ENCODE peak calls at places on chromosomes 11 and 22, in eight cellular contexts. One of them, this sample, is unnamed.

GRCh38 chr11:44866301-44866700 is 84.4 kb downstream of the TP53I11 start:
- DNase-seq in uterus: no peak
- DNase-seq in pancreas: no peak
- DNase-seq in left ventricle myocardium inferior: no peak
- DNase-seq in CD4-positive, alpha-beta T cell: no peak
- DNase-seq in cardiac muscle cell: no peak
- DNase-seq in stomach: no peak
- DNase-seq in thoracic aorta: no peak
- DNase-seq in this sample: no peak

GRCh38 chr11:129815596-129816461 is at the start of gene TMEM45B:
- DNase-seq in uterus: no peak
- DNase-seq in pancreas: peak
- DNase-seq in left ventricle myocardium inferior: no peak
- DNase-seq in CD4-positive, alpha-beta T cell: peak
- DNase-seq in cardiac muscle cell: peak
- DNase-seq in stomach: peak
- DNase-seq in thoracic aorta: no peak
- DNase-seq in this sample: no peak

GRCh38 chr11:103927535-103927934 is 108.9 kb upstream of the DDI1 start:
- DNase-seq in uterus: no peak
- DNase-seq in pancreas: no peak
- DNase-seq in left ventricle myocardium inferior: no peak
- DNase-seq in CD4-positive, alpha-beta T cell: no peak
- DNase-seq in cardiac muscle cell: peak
- DNase-seq in stomach: no peak
- DNase-seq in thoracic aorta: no peak
- DNase-seq in this sample: no peak

GRCh38 chr11:15795378-15795777 is 561.0 kb downstream of the SOX6 start:
- DNase-seq in uterus: no peak
- DNase-seq in pancreas: no peak
- DNase-seq in left ventricle myocardium inferior: no peak
- DNase-seq in CD4-positive, alpha-beta T cell: no peak
- DNase-seq in cardiac muscle cell: no peak
- DNase-seq in stomach: no peak
- DNase-seq in thoracic aorta: no peak
- DNase-seq in this sample: no peak

GRCh38 chr22:33743756-33744155 is 176.5 kb downstream of the LARGE1 start:
- DNase-seq in uterus: no peak
- DNase-seq in pancreas: no peak
- DNase-seq in left ventricle myocardium inferior: no peak
- DNase-seq in CD4-positive, alpha-beta T cell: no peak
- DNase-seq in cardiac muscle cell: no peak
- DNase-seq in stomach: no peak
- DNase-seq in thoracic aorta: no peak
- DNase-seq in this sample: no peak

GRCh38 chr22:17922925-17923898 is 101.1 kb downstream of the MICAL3 start:
- DNase-seq in uterus: no peak
- DNase-seq in pancreas: no peak
- DNase-seq in left ventricle myocardium inferior: no peak
- DNase-seq in CD4-positive, alpha-beta T cell: no peak
- DNase-seq in cardiac muscle cell: no peak
- DNase-seq in stomach: no peak
- DNase-seq in thoracic aorta: no peak
- DNase-seq in this sample: peak

GRCh38 chr11:5618807-5619206 is 6.0 kb upstream of the TRIM34 start:
- DNase-seq in uterus: no peak
- DNase-seq in pancreas: no peak
- DNase-seq in left ventricle myocardium inferior: no peak
- DNase-seq in CD4-positive, alpha-beta T cell: no peak
- DNase-seq in cardiac muscle cell: no peak
- DNase-seq in stomach: no peak
- DNase-seq in thoracic aorta: no peak
- DNase-seq in this sample: peak

GRCh38 chr11:97909544-97910394 is 1111.0 kb upstream of the CNTN5 start:
- DNase-seq in uterus: no peak
- DNase-seq in pancreas: no peak
- DNase-seq in left ventricle myocardium inferior: no peak
- DNase-seq in CD4-positive, alpha-beta T cell: no peak
- DNase-seq in cardiac muscle cell: no peak
- DNase-seq in stomach: no peak
- DNase-seq in thoracic aorta: no peak
- DNase-seq in this sample: peak

GRCh38 chr11:58024601-58025091 is 965 bp downstream of the OR9Q1 start:
- DNase-seq in uterus: peak
- DNase-seq in pancreas: peak
- DNase-seq in left ventricle myocardium inferior: peak
- DNase-seq in CD4-positive, alpha-beta T cell: no peak
- DNase-seq in cardiac muscle cell: peak
- DNase-seq in stomach: peak
- DNase-seq in thoracic aorta: peak
- DNase-seq in this sample: no peak

GRCh38 chr22:46090051-46090591 is 60.2 kb upstream of the PPARA start:
- DNase-seq in uterus: peak
- DNase-seq in pancreas: peak
- DNase-seq in left ventricle myocardium inferior: peak
- DNase-seq in CD4-positive, alpha-beta T cell: no peak
- DNase-seq in cardiac muscle cell: no peak
- DNase-seq in stomach: peak
- DNase-seq in thoracic aorta: no peak
- DNase-seq in this sample: no peak

GRCh38 chr11:114076974-114077373 is 17.5 kb downstream of the ZBTB16 start:
- DNase-seq in uterus: no peak
- DNase-seq in pancreas: no peak
- DNase-seq in left ventricle myocardium inferior: no peak
- DNase-seq in CD4-positive, alpha-beta T cell: no peak
- DNase-seq in cardiac muscle cell: peak
- DNase-seq in stomach: no peak
- DNase-seq in thoracic aorta: no peak
- DNase-seq in this sample: no peak

GRCh38 chr11:131064373-131064991 is 148.2 kb upstream of the SNX19 start:
- DNase-seq in uterus: peak
- DNase-seq in pancreas: peak
- DNase-seq in left ventricle myocardium inferior: peak
- DNase-seq in CD4-positive, alpha-beta T cell: no peak
- DNase-seq in cardiac muscle cell: peak
- DNase-seq in stomach: peak
- DNase-seq in thoracic aorta: no peak
- DNase-seq in this sample: peak

GRCh38 chr11:75474240-75474639 is 41.2 kb upstream of the KLHL35 start:
- DNase-seq in uterus: no peak
- DNase-seq in pancreas: no peak
- DNase-seq in left ventricle myocardium inferior: no peak
- DNase-seq in CD4-positive, alpha-beta T cell: no peak
- DNase-seq in cardiac muscle cell: no peak
- DNase-seq in stomach: no peak
- DNase-seq in thoracic aorta: no peak
- DNase-seq in this sample: no peak

GRCh38 chr11:34214961-34215805 is 109.8 kb downstream of the NAT10 start:
- DNase-seq in uterus: no peak
- DNase-seq in pancreas: no peak
- DNase-seq in left ventricle myocardium inferior: no peak
- DNase-seq in CD4-positive, alpha-beta T cell: peak
- DNase-seq in cardiac muscle cell: no peak
- DNase-seq in stomach: no peak
- DNase-seq in thoracic aorta: no peak
- DNase-seq in this sample: no peak

GRCh38 chr22:17829691-17830040 is 55.4 kb upstream of the BID start:
- DNase-seq in uterus: no peak
- DNase-seq in pancreas: no peak
- DNase-seq in left ventricle myocardium inferior: no peak
- DNase-seq in CD4-positive, alpha-beta T cell: no peak
- DNase-seq in cardiac muscle cell: no peak
- DNase-seq in stomach: no peak
- DNase-seq in thoracic aorta: no peak
- DNase-seq in this sample: no peak

GRCh38 chr22:46984751-46985506 is 222.5 kb downstream of the TBC1D22A start:
- DNase-seq in uterus: no peak
- DNase-seq in pancreas: peak
- DNase-seq in left ventricle myocardium inferior: no peak
- DNase-seq in CD4-positive, alpha-beta T cell: no peak
- DNase-seq in cardiac muscle cell: no peak
- DNase-seq in stomach: no peak
- DNase-seq in thoracic aorta: no peak
- DNase-seq in this sample: no peak

GRCh38 chr22:42151924-42152635 is 21.5 kb upstream of the CYP2D6 start:
- DNase-seq in uterus: no peak
- DNase-seq in pancreas: no peak
- DNase-seq in left ventricle myocardium inferior: no peak
- DNase-seq in CD4-positive, alpha-beta T cell: no peak
- DNase-seq in cardiac muscle cell: no peak
- DNase-seq in stomach: no peak
- DNase-seq in thoracic aorta: no peak
- DNase-seq in this sample: no peak

GRCh38 chr22:33023119-33023827 is 34.9 kb downstream of the SYN3 start:
- DNase-seq in uterus: no peak
- DNase-seq in pancreas: no peak
- DNase-seq in left ventricle myocardium inferior: no peak
- DNase-seq in CD4-positive, alpha-beta T cell: no peak
- DNase-seq in cardiac muscle cell: no peak
- DNase-seq in stomach: no peak
- DNase-seq in thoracic aorta: no peak
- DNase-seq in this sample: no peak

GRCh38 chr11:65113361-65113756 is 1.7 kb downstream of the TM7SF2 start:
- DNase-seq in uterus: no peak
- DNase-seq in pancreas: no peak
- DNase-seq in left ventricle myocardium inferior: no peak
- DNase-seq in CD4-positive, alpha-beta T cell: no peak
- DNase-seq in cardiac muscle cell: no peak
- DNase-seq in stomach: no peak
- DNase-seq in thoracic aorta: no peak
- DNase-seq in this sample: no peak

GRCh38 chr11:697028-697491 is 1.4 kb downstream of the TMEM80 start:
- DNase-seq in uterus: peak
- DNase-seq in pancreas: no peak
- DNase-seq in left ventricle myocardium inferior: no peak
- DNase-seq in CD4-positive, alpha-beta T cell: no peak
- DNase-seq in cardiac muscle cell: no peak
- DNase-seq in stomach: no peak
- DNase-seq in thoracic aorta: no peak
- DNase-seq in this sample: peak

GRCh38 chr11:69914286-69915150 is 95.3 kb upstream of the FGF3 start:
- DNase-seq in uterus: peak
- DNase-seq in pancreas: no peak
- DNase-seq in left ventricle myocardium inferior: peak
- DNase-seq in CD4-positive, alpha-beta T cell: no peak
- DNase-seq in cardiac muscle cell: no peak
- DNase-seq in stomach: no peak
- DNase-seq in thoracic aorta: no peak
- DNase-seq in this sample: no peak

GRCh38 chr11:43486141-43486540 is 127.4 kb downstream of the TTC17 start:
- DNase-seq in uterus: no peak
- DNase-seq in pancreas: no peak
- DNase-seq in left ventricle myocardium inferior: no peak
- DNase-seq in CD4-positive, alpha-beta T cell: no peak
- DNase-seq in cardiac muscle cell: no peak
- DNase-seq in stomach: no peak
- DNase-seq in thoracic aorta: no peak
- DNase-seq in this sample: no peak

GRCh38 chr11:121055076-121055475 is 31.2 kb downstream of the TBCEL start:
- DNase-seq in uterus: no peak
- DNase-seq in pancreas: no peak
- DNase-seq in left ventricle myocardium inferior: no peak
- DNase-seq in CD4-positive, alpha-beta T cell: no peak
- DNase-seq in cardiac muscle cell: no peak
- DNase-seq in stomach: no peak
- DNase-seq in thoracic aorta: no peak
- DNase-seq in this sample: no peak

GRCh38 chr22:23684561-23685031 is 6.2 kb upstream of the RGL4 start:
- DNase-seq in uterus: peak
- DNase-seq in pancreas: no peak
- DNase-seq in left ventricle myocardium inferior: no peak
- DNase-seq in CD4-positive, alpha-beta T cell: no peak
- DNase-seq in cardiac muscle cell: no peak
- DNase-seq in stomach: peak
- DNase-seq in thoracic aorta: no peak
- DNase-seq in this sample: no peak
- H3K27ac ChIP-seq in uterus: no peak
- H3K27ac ChIP-seq in pancreas: no peak
- H3K27ac ChIP-seq in left ventricle myocardium inferior: no peak
- H3K27ac ChIP-seq in CD4-positive, alpha-beta T cell: no peak
- H3K27ac ChIP-seq in cardiac muscle cell: no peak
- H3K27ac ChIP-seq in stomach: no peak
- H3K27ac ChIP-seq in thoracic aorta: no peak
- H3K27ac ChIP-seq in this sample: no peak

GRCh38 chr11:18056561-18057181 is 10.6 kb upstream of the TPH1 start:
- DNase-seq in uterus: no peak
- DNase-seq in pancreas: no peak
- DNase-seq in left ventricle myocardium inferior: no peak
- DNase-seq in CD4-positive, alpha-beta T cell: no peak
- DNase-seq in cardiac muscle cell: no peak
- DNase-seq in stomach: no peak
- DNase-seq in thoracic aorta: no peak
- DNase-seq in this sample: no peak
- TF ChIP-seq CTCF in uterus: no peak
- TF ChIP-seq CTCF in pancreas: no peak
- TF ChIP-seq CTCF in left ventricle myocardium inferior: no peak
- TF ChIP-seq CTCF in CD4-positive, alpha-beta T cell: no peak
- TF ChIP-seq CTCF in cardiac muscle cell: no peak
- TF ChIP-seq CTCF in stomach: no peak
- TF ChIP-seq CTCF in thoracic aorta: no peak
- TF ChIP-seq CTCF in this sample: no peak

DNA sequence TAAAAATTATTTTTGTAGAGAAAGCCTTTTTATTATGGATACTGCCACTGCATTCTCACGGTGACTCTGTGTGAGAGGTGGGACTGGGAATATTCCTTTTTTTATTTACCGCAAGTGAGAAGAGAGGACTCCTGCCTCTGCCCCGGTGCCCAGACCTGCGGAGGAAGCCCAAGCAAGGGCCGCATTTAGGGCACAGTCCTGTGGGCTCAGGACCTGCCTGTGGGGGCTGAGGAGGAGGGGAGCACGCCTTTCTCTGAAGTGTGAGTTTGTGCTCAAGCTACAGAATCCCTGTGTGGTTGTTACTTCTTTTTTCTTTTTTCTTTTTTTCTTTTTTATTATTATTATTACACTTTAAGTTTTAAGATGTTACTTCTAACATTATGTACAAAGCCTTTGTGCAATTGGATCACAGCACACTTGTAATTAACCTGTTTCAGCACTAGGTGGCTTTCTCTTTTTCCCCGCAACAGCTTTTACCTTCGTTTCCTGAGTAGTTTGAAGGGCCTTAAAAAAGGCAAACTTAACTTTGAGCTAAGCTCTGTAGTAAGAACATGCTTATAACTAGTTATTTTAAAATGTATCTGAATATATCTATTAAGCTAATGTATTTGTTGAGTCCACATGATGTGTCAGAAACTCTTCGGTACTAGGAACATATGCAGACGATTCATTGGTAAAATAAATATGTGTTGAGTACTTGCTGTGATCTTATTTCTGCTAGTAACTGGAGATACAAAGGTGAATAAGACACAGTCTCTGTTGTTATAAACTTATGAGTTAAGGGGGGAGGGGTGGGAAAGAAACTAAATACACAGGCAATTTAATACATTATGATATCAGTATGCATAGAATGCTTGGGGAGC is 18.3 kb downstream of the AMOTL1 start:
- DNase-seq in uterus: no peak
- DNase-seq in pancreas: no peak
- DNase-seq in left ventricle myocardium inferior: no peak
- DNase-seq in CD4-positive, alpha-beta T cell: no peak
- DNase-seq in cardiac muscle cell: peak
- DNase-seq in stomach: no peak
- DNase-seq in thoracic aorta: no peak
- DNase-seq in this sample: no peak
- H3K27ac ChIP-seq in uterus: no peak
- H3K27ac ChIP-seq in pancreas: no peak
- H3K27ac ChIP-seq in left ventricle myocardium inferior: no peak
- H3K27ac ChIP-seq in CD4-positive, alpha-beta T cell: no peak
- H3K27ac ChIP-seq in cardiac muscle cell: no peak
- H3K27ac ChIP-seq in stomach: no peak
- H3K27ac ChIP-seq in thoracic aorta: no peak
- H3K27ac ChIP-seq in this sample: no peak

GRCh38 chr22:49923445-49923844 is 5.0 kb downstream of the CRELD2 start:
- DNase-seq in uterus: no peak
- DNase-seq in pancreas: no peak
- DNase-seq in left ventricle myocardium inferior: no peak
- DNase-seq in CD4-positive, alpha-beta T cell: no peak
- DNase-seq in cardiac muscle cell: no peak
- DNase-seq in stomach: no peak
- DNase-seq in thoracic aorta: no peak
- DNase-seq in this sample: no peak
- TF ChIP-seq CTCF in uterus: no peak
- TF ChIP-seq CTCF in pancreas: no peak
- TF ChIP-seq CTCF in left ventricle myocardium inferior: no peak
- TF ChIP-seq CTCF in CD4-positive, alpha-beta T cell: no peak
- TF ChIP-seq CTCF in cardiac muscle cell: no peak
- TF ChIP-seq CTCF in stomach: no peak
- TF ChIP-seq CTCF in thoracic aorta: no peak
- TF ChIP-seq CTCF in this sample: peak

This sample was measured in AG04450.